ENCODE peak calls at places on chromosomes 2 and 18, in five cellular contexts. P is progenitor cell of endocrine pancreas; H is effector memory CD4-positive, alpha-beta T cell; S is T-cell; O is amniotic epithelial cell. E is an unnamed sample.

GRCh38 chr2:237885171-237885930 is 25.9 kb downstream of the RAMP1 start:
- DNase-seq in H (no peak), P (no peak), O (no peak), S (no peak), E (no peak)

GRCh38 chr18:12468458-12468857 is 60.7 kb downstream of the PRELID3A start:
- DNase-seq in O (peak), S (no peak), H (no peak), P (no peak), E (no peak)

GRCh38 chr2:183070942-183071844 is 7.4 kb upstream of the DUSP19 start:
- DNase-seq in H (no peak), O (peak), P (peak), S (no peak), E (peak)

GRCh38 chr18:79581911-79582310 is 97.7 kb upstream of the CTDP1 start:
- DNase-seq in O (no peak), P (no peak), S (no peak), H (no peak), E (no peak)

GRCh38 chr2:174338626-174339570 is 4.1 kb downstream of the SP9 start:
- DNase-seq in S (no peak), H (no peak), P (no peak), O (no peak), E (no peak)

GRCh38 chr2:17573085-17573805 is 32.7 kb downstream of the VSNL1 start:
- DNase-seq in P (no peak), H (no peak), S (no peak), O (peak), E (no peak)

GRCh38 chr2:191927991-191928390 is 81.1 kb upstream of the CAVIN2 start:
- DNase-seq in H (no peak), P (no peak), S (no peak), O (peak), E (no peak)

GRCh38 chr2:110931648-110932047 is 189.1 kb upstream of the BCL2L11 start:
- DNase-seq in P (no peak), S (no peak), O (peak), H (no peak), E (no peak)

GRCh38 chr2:99545066-99545465 is 55.2 kb upstream of the REV1 start:
- DNase-seq in S (no peak), H (no peak), O (no peak), P (no peak), E (no peak)

GRCh38 chr2:232518844-232519243 is 1.3 kb upstream of the PRSS56 start:
- DNase-seq in O (no peak), P (no peak), S (no peak), H (no peak), E (no peak)

GRCh38 chr18:74092922-74093321 is 54.7 kb downstream of the FBXO15 start:
- DNase-seq in P (no peak), H (no peak), S (no peak), O (no peak), E (no peak)

GRCh38 chr2:42784204-42784880 is 8.0 kb downstream of the HAAO start:
- DNase-seq in O (no peak), S (no peak), H (no peak), P (no peak), E (peak)

GRCh38 chr2:234735829-234736228 is 216.0 kb upstream of the SH3BP4 start:
- DNase-seq in O (no peak), H (no peak), S (no peak), P (no peak), E (no peak)

GRCh38 chr2:40227200-40227599 is 224.7 kb downstream of the SLC8A1 start:
- DNase-seq in P (no peak), S (no peak), O (no peak), H (no peak), E (no peak)

E was measured in body of pancreas.